ENCODE peak calls at places on chromosome 4, in seven cellular contexts. D is RWPE2; E is Calu3; T is activated T-cell treated with anti-CD3 and anti-CD28 coated beads, Interleukin-2, amount 50 U/mL, for 72 hours; I is kidney glomerular epithelial cell; Q is fibroblast of mammary gland; L is stimulated activated CD4-positive, alpha-beta T cell treated with anti-CD3 and anti-CD28 coated beads, Interleukin-15, amount 100 ng/mL, for 48 hours. G is an unnamed sample.

GRCh38 chr4:2411786-2412510 is 6.5 kb downstream of the ZFYVE28 start:
- DNase-seq in E (no peak), I (no peak), Q (no peak), T (peak), D (peak), L (no peak), G (no peak)

GRCh38 chr4:90025248-90025647 is 101.9 kb upstream of the CCSER1 start:
- DNase-seq in Q (peak), I (peak), D (no peak), L (no peak), E (no peak), T (no peak), G (no peak)

GRCh38 chr4:89134775-89135319 is 23.5 kb downstream of the TIGD2 start:
- DNase-seq in D (no peak), L (no peak), T (no peak), E (no peak), Q (peak), I (peak), G (no peak)

GRCh38 chr4:125316391-125316780 is 1.6 kb downstream of the FAT4 start:
- DNase-seq in D (peak), I (no peak), T (no peak), E (peak), Q (no peak), L (no peak), G (no peak)

GRCh38 chr4:723706-724105 is 18.1 kb downstream of the PCGF3 start:
- DNase-seq in T (no peak), D (no peak), E (no peak), Q (no peak), L (no peak), I (no peak), G (no peak)

GRCh38 chr4:121789960-121790829 is 10.9 kb upstream of the EXOSC9 start:
- DNase-seq in D (no peak), E (no peak), T (no peak), L (no peak), Q (peak), I (peak), G (no peak)

GRCh38 chr4:148261861-148262260 is 180.4 kb downstream of the NR3C2 start:
- DNase-seq in Q (no peak), L (no peak), D (no peak), E (no peak), T (no peak), I (peak), G (no peak)

GRCh38 chr4:137359691-137360315 is 172.5 kb downstream of the PCDH18 start:
- DNase-seq in E (peak), T (no peak), D (no peak), Q (peak), L (no peak), I (no peak), G (no peak)

GRCh38 chr4:37243722-37244582 is 591 bp upstream of the NWD2 start:
- DNase-seq in E (peak), D (no peak), Q (peak), I (no peak), T (no peak), L (no peak), G (no peak)

GRCh38 chr4:88275516-88275915 is 8.8 kb downstream of the PPM1K start:
- DNase-seq in L (no peak), I (no peak), T (no peak), E (no peak), D (no peak), Q (peak), G (no peak)

GRCh38 chr4:158877069-158877468 is 108.2 kb downstream of the FNIP2 start:
- DNase-seq in D (no peak), T (no peak), E (no peak), I (no peak), Q (no peak), L (no peak), G (no peak)

GRCh38 chr4:145507636-145508035 is 26.0 kb downstream of the SMAD1 start:
- DNase-seq in D (no peak), I (no peak), T (no peak), E (no peak), Q (peak), L (no peak), G (no peak)

GRCh38 chr4:39046243-39046642 is 14.0 kb upstream of the TMEM156 start:
- DNase-seq in I (no peak), Q (peak), T (no peak), D (peak), E (no peak), L (no peak), G (no peak)

GRCh38 chr4:82560853-82561744 is 689 bp downstream of the TMEM150C start:
- DNase-seq in D (no peak), Q (no peak), E (peak), T (peak), L (no peak), I (no peak), G (no peak)

GRCh38 chr4:40916880-40917279 is 167.1 kb downstream of the NSUN7 start:
- DNase-seq in D (no peak), L (peak), E (peak), T (peak), Q (peak), I (no peak), G (no peak)

GRCh38 chr4:99490286-99490685 is 20.5 kb upstream of the C4orf17 start:
- DNase-seq in E (no peak), L (no peak), I (no peak), D (no peak), T (no peak), Q (no peak), G (no peak)

GRCh38 chr4:15652191-15652590 is 3.0 kb downstream of the FBXL5 start:
- DNase-seq in I (no peak), L (no peak), E (no peak), T (no peak), Q (no peak), D (no peak), G (no peak)

GRCh38 chr4:94757192-94758140 is at the start of gene BMPR1B:
- DNase-seq in Q (peak), L (no peak), E (peak), D (no peak), T (no peak), I (peak), G (no peak)

GRCh38 chr4:82984459-82984858 is 26.2 kb downstream of the LIN54 start:
- DNase-seq in E (no peak), Q (peak), T (no peak), D (no peak), L (no peak), I (no peak), G (no peak)

GRCh38 chr4:83644677-83645639 is 109.0 kb downstream of the GPAT3 start:
- DNase-seq in E (peak), Q (peak), T (peak), D (no peak), I (peak), L (no peak), G (no peak)

GRCh38 chr4:100016191-100016590 is 66.1 kb upstream of the H2AZ1 start:
- DNase-seq in I (no peak), T (no peak), E (no peak), L (no peak), D (no peak), Q (no peak), G (no peak)

GRCh38 chr4:85798011-85798770 is 323.2 kb downstream of the ARHGAP24 start:
- DNase-seq in Q (no peak), E (no peak), I (no peak), L (no peak), T (no peak), D (no peak), G (no peak)

GRCh38 chr4:137000432-137000831 is 531.9 kb downstream of the PCDH18 start:
- DNase-seq in D (no peak), I (no peak), E (no peak), Q (no peak), T (no peak), L (no peak), G (peak)

GRCh38 chr4:119735136-119735770 is 106.6 kb upstream of the PDE5A start:
- DNase-seq in Q (peak), I (peak), L (no peak), T (no peak), E (no peak), D (no peak), G (no peak)

GRCh38 chr4:186693159-186693815 is 30.4 kb downstream of the FAT1 start:
- DNase-seq in Q (peak), L (no peak), I (peak), D (peak), T (no peak), E (peak), G (no peak)

GRCh38 chr4:95537181-95537580 is 11.6 kb downstream of the UNC5C start:
- DNase-seq in I (peak), E (no peak), L (no peak), T (no peak), D (no peak), Q (no peak), G (no peak)

GRCh38 chr4:107148922-107149321 is 112.8 kb upstream of the DKK2 start:
- DNase-seq in Q (no peak), L (no peak), T (no peak), E (no peak), I (no peak), D (no peak), G (no peak)

GRCh38 chr4:57061395-57061794 is 48.8 kb downstream of the IGFBP7 start:
- DNase-seq in Q (no peak), T (no peak), E (no peak), D (no peak), I (no peak), L (no peak), G (no peak)

GRCh38 chr4:41280010-41280409 is 23.3 kb downstream of the UCHL1 start:
- DNase-seq in T (no peak), D (no peak), Q (peak), L (no peak), I (no peak), E (no peak), G (no peak)

GRCh38 chr4:4659871-4660651 is 118.2 kb upstream of the STX18 start:
- DNase-seq in D (peak), Q (peak), I (peak), L (no peak), T (no peak), E (no peak), G (no peak)

GRCh38 chr4:145390566-145390965 is 91.1 kb upstream of the SMAD1 start:
- DNase-seq in E (no peak), I (no peak), T (no peak), D (no peak), L (no peak), Q (no peak), G (no peak)

GRCh38 chr4:86940920-86941460 is 6.2 kb downstream of the AFF1 start:
- DNase-seq in E (no peak), D (no peak), L (no peak), I (no peak), T (no peak), Q (no peak), G (no peak)

GRCh38 chr4:143939528-143939927 is 34.2 kb upstream of the GYPE start:
- DNase-seq in I (no peak), D (no peak), T (no peak), L (no peak), E (no peak), Q (no peak), G (no peak)

GRCh38 chr4:124943145-124943889 is 230.8 kb upstream of the ANKRD50 start:
- DNase-seq in I (no peak), Q (peak), E (no peak), T (no peak), D (peak), L (no peak), G (no peak)

GRCh38 chr4:104490096-104490769 is 4.5 kb downstream of the CXXC4 start:
- DNase-seq in D (no peak), E (no peak), T (no peak), L (no peak), I (no peak), Q (no peak), G (no peak)

GRCh38 chr4:38026138-38026740 is 66.0 kb downstream of the PTTG2 start:
- DNase-seq in E (no peak), L (no peak), T (no peak), Q (no peak), D (no peak), I (no peak), G (no peak)

GRCh38 chr4:123102897-123103489 is 180.6 kb upstream of the NUDT6 start:
- DNase-seq in E (no peak), D (no peak), I (peak), L (no peak), Q (peak), T (no peak), G (no peak)

GRCh38 chr4:8046925-8047541 is 107.4 kb upstream of the AFAP1 start:
- DNase-seq in I (no peak), Q (no peak), T (peak), L (no peak), D (no peak), E (no peak), G (peak)

GRCh38 chr4:24849662-24850280 is 54.4 kb downstream of the SOD3 start:
- DNase-seq in I (no peak), D (no peak), Q (peak), T (no peak), E (no peak), L (no peak), G (no peak)

GRCh38 chr4:145815626-145816025 is 123.0 kb downstream of the ZNF827 start:
- DNase-seq in E (no peak), D (no peak), I (no peak), Q (no peak), L (no peak), T (no peak), G (no peak)

G was measured in chondrocyte.